ENCODE peak calls at places on chromosomes 13 and 19, in seven cellular contexts. O is esophagus squamous epithelium, S is body of pancreas, V is GM12878, U is cardiac muscle cell, Q is heart left ventricle, F is PC-9. N is an unnamed sample.

GRCh38 chr19:40412866-40413265 is 312 bp downstream of the PRX start:
- DNase-seq in Q (no peak), F (no peak), V (no peak), S (no peak), U (no peak), O (no peak), N (no peak)

GRCh38 chr13:95411641-95412040 is 110.4 kb upstream of the ABCC4 start:
- DNase-seq in S (no peak), O (no peak), V (no peak), F (peak; percentile 47), Q (no peak), U (no peak), N (no peak)

GRCh38 chr13:91154553-91154952 is 192.9 kb upstream of the MIR17HG start:
- DNase-seq in O (no peak), Q (no peak), U (no peak), V (no peak), F (no peak), S (no peak), N (no peak)

GRCh38 chr19:14678199-14678598 is 3.6 kb upstream of the ADGRE3 start:
- DNase-seq in U (no peak), F (no peak), O (no peak), S (no peak), V (no peak), Q (no peak), N (no peak)

GRCh38 chr13:54750521-54750920 is 1721.9 kb downstream of the OLFM4 start:
- DNase-seq in O (no peak), V (no peak), F (no peak), Q (no peak), S (no peak), U (peak; percentile 6), N (no peak)

GRCh38 chr13:23384111-23384510 is 49.4 kb downstream of the SACS start:
- DNase-seq in O (no peak), V (peak; percentile 82), Q (no peak), S (no peak), U (no peak), F (no peak), N (no peak)

GRCh38 chr19:41709951-41710645 is 1.7 kb downstream of the CEACAM5 start:
- DNase-seq in S (no peak), U (no peak), V (no peak), F (no peak), Q (no peak), O (no peak), N (no peak)

GRCh38 chr19:11435833-11436313 is 438 bp downstream of the PRKCSH start:
- DNase-seq in O (peak; percentile 20), V (no peak), F (no peak), S (no peak), Q (no peak), U (peak; percentile 27), N (peak; percentile 63)

GRCh38 chr19:18649371-18650047 is 12.7 kb downstream of the KLHL26 start:
- DNase-seq in F (no peak), Q (peak; percentile 86), U (peak; percentile 53), S (peak; percentile 49), V (no peak), O (no peak), N (peak; percentile 68)

GRCh38 chr13:64925284-64925683 is 2304.9 kb downstream of the PCDH9 start:
- DNase-seq in F (no peak), U (peak; percentile 64), O (no peak), S (no peak), Q (no peak), V (no peak), N (no peak)

GRCh38 chr13:98585946-98586345 is 9.0 kb upstream of the STK24 start:
- DNase-seq in V (no peak), F (no peak), Q (no peak), U (no peak), O (no peak), S (no peak), N (no peak)

GRCh38 chr19:932647-933552 is 7.1 kb downstream of the ARID3A start:
- DNase-seq in V (no peak), Q (peak; percentile 79), F (no peak), O (no peak), S (peak; percentile 51), U (peak; percentile 71), N (peak; percentile 59)

GRCh38 chr19:34513767-34514166 is 32.2 kb downstream of the WTIP start:
- DNase-seq in S (no peak), U (no peak), O (no peak), Q (no peak), F (no peak), V (no peak), N (no peak)

GRCh38 chr13:88031980-88032562 is 360.9 kb downstream of the SLITRK5 start:
- DNase-seq in U (no peak), S (no peak), V (no peak), Q (no peak), O (no peak), F (no peak), N (no peak)

GRCh38 chr19:22610121-22610520 is 24.0 kb upstream of the ZNF492 start:
- DNase-seq in U (no peak), S (no peak), V (no peak), Q (no peak), F (no peak), O (no peak), N (no peak)

GRCh38 chr13:36382030-36382429 is 35.8 kb upstream of the SPART start:
- DNase-seq in Q (no peak), F (peak; percentile 87), S (no peak), V (no peak), U (no peak), O (no peak), N (no peak)

GRCh38 chr13:78201411-78201810 is 282.8 kb upstream of the EDNRB start:
- DNase-seq in V (peak; percentile 64), S (no peak), F (no peak), Q (no peak), O (no peak), U (no peak), N (no peak)

GRCh38 chr13:28573595-28574373 is 78.9 kb upstream of the FLT1 start:
- DNase-seq in O (no peak), Q (no peak), V (no peak), F (no peak), U (no peak), S (peak; percentile 30), N (no peak)

GRCh38 chr13:110404321-110404720 is 97.2 kb downstream of the COL4A2 start:
- DNase-seq in F (no peak), S (no peak), V (no peak), O (no peak), U (no peak), Q (no peak), N (no peak)
- H3K4me1 ChIP-seq in F (peaks cover 9% of the 10 kb centered on the region), S (no peaks in the 10 kb centered on the region), V (no peaks in the 10 kb centered on the region), O (peaks cover 13% of the 10 kb centered on the region), U (peaks cover 9% of the 10 kb centered on the region), Q (peaks cover 5% of the 10 kb centered on the region), N (no peaks in the 10 kb centered on the region)

GRCh38 chr19:17445526-17446165 is 2.8 kb downstream of the TMEM221 start:
- DNase-seq in U (no peak), O (no peak), Q (no peak), S (no peak), F (no peak), V (no peak), N (no peak)

GRCh38 chr19:17436094-17436873 is 12.2 kb downstream of the TMEM221 start:
- DNase-seq in Q (no peak), F (no peak), S (no peak), U (no peak), V (no peak), O (no peak), N (no peak)

GRCh38 chr19:17436874-17437267 is 11.6 kb downstream of the TMEM221 start:
- DNase-seq in O (no peak), F (no peak), U (no peak), Q (no peak), V (no peak), S (no peak), N (no peak)

GRCh38 chr19:17441241-17442135 is 7.0 kb downstream of the TMEM221 start:
- DNase-seq in F (peak; percentile 57), Q (no peak), U (peak; percentile 22), V (no peak), S (peak; percentile 14), O (no peak), N (no peak)
- TF ChIP-seq CTCF in F (peak; percentile 68), Q (peak; percentile 43), U (peak; percentile 29), V (peak; percentile 33), S (peak; percentile 41), O (peak; percentile 53), N (no peak)

GRCh38 chr19:57712222-57712621 is 3.2 kb upstream of the ZNF154 start:
- DNase-seq in O (no peak), V (no peak), S (no peak), U (no peak), F (no peak), Q (no peak), N (no peak)

GRCh38 chr19:57706346-57706745 is 2.7 kb downstream of the ZNF154 start:
- DNase-seq in Q (no peak), U (no peak), O (no peak), F (no peak), V (no peak), S (no peak), N (no peak)

GRCh38 chr19:57708641-57709354 is at the start of gene ZNF154:
- DNase-seq in V (no peak), F (no peak), U (peak; percentile 92), S (peak; percentile 39), O (no peak), Q (peak; percentile 59), N (no peak)

DNA sequence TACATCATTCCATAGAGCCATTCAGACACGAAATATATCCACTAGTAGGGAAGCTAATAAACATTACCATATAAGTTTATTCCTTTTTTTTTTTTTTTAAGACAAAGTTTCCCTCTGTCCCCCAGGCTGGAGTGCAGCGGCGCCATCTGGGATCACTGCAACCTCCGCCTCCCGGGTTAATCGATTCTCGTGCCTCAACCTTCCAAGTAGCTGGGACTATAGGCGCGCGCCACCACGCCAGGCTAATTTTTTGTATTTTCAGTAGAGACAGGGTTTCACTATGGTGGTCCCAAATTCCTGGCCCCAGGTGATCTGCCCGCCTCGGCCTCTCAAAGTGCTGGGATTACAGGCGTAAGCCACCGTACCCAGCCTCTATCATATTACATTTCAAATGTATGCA is 612 bp upstream of the ZNF154 start:
- DNase-seq in V (no peak), U (no peak), O (no peak), Q (no peak), F (no peak), S (no peak), N (no peak)
- H3K9me3 ChIP-seq in V (peaks cover 6% of the 10 kb centered on the region), U (no peaks in the 10 kb centered on the region), O (peaks cover 52% of the 10 kb centered on the region), Q (no peaks in the 10 kb centered on the region), F (no peaks in the 10 kb centered on the region), S (no peaks in the 10 kb centered on the region), N (peaks cover 95% of the 10 kb centered on the region)

DNA sequence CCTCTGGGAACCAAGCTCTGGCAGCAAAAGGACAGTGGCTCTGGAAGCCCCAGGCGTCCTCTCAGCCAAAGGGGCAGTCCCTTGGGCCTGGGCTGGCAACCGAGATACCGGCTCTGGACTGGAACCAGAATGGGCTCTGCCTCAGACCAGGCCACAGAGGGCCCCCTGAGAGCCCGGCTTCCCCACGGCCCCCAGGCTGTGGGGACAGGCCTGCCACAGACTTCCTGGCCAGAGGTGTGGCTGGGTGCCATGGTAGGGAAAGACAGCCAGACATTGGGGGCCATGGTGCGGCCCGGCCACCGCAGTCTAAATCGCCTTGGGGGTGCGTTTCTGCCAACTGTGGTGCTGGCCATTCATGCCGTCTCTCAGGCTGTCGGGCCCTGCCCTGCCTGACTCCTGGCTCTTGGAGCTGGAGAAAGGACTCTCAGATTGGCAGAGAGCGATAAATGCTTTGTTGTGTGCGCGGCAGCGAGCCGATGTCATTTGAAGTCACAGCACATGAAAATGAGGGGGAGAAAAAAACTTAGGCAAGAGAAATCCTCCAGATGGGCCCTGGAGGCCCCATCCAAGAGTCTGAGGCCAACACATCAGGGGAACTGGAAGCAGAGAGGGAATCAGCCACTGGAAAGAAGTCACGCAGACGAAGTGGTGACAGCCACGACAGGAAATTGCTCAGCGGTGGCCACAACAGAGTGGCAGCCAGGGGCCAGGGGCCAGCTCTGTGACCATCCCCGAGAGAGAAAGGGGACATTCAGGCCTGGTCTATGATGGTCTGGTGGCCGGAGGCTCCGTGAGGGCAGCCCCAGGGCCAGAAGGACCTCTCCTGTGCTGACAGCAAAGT is 26.5 kb downstream of the SH3GL1 start:
- DNase-seq in Q (peak; percentile 61), V (no peak), O (no peak), S (no peak), F (no peak), U (no peak), N (no peak)
- H3K4me1 ChIP-seq in Q (peaks cover 24% of the 10 kb centered on the region), V (peaks cover 88% of the 10 kb centered on the region), O (peaks cover 99% of the 10 kb centered on the region), S (peaks cover 98% of the 10 kb centered on the region), F (peaks cover 56% of the 10 kb centered on the region), U (peaks cover 31% of the 10 kb centered on the region), N (peaks cover 62% of the 10 kb centered on the region)

N was measured in mucosa of descending colon.